ENCODE peak calls at places on chromosomes 5 and 9, in nine cellular contexts. A is tibial artery; G is sigmoid colon; T is heart right ventricle; V is effector memory CD4-positive, alpha-beta T cell; U is neuronal stem cell; H is IMR-90; Y is left ventricle myocardium inferior; P is right atrium auricular region. S is an unnamed sample.

GRCh38 chr9:76999261-76999660 is 20.2 kb upstream of the FOXB2 start:
- DNase-seq in A (no peak), G (no peak), T (no peak), V (no peak), U (no peak), H (no peak), Y (no peak), P (no peak), S (no peak)

GRCh38 chr9:114289571-114290481 is 33.1 kb upstream of the ORM1 start:
- DNase-seq in A (peak; percentile 6), G (peak; percentile 55), T (no peak), V (no peak), U (no peak), H (no peak), Y (peak; percentile 12), P (no peak), S (peak; percentile 38)

GRCh38 chr9:113388833-113389232 is 12.0 kb upstream of the HDHD3 start:
- DNase-seq in A (no peak), G (no peak), T (no peak), V (no peak), U (no peak), H (no peak), Y (no peak), P (no peak), S (no peak)

GRCh38 chr5:51159164-51159563 is 224.1 kb upstream of the ISL1 start:
- DNase-seq in A (no peak), G (no peak), T (no peak), V (no peak), U (no peak), H (no peak), Y (no peak), P (no peak), S (no peak)

GRCh38 chr9:13388157-13388556 is 108.7 kb upstream of the MPDZ start:
- DNase-seq in A (peak; percentile 55), G (peak; percentile 64), T (no peak), V (no peak), U (no peak), H (no peak), Y (no peak), P (peak; percentile 70), S (no peak)

GRCh38 chr5:150762216-150762615 is 3.4 kb upstream of the DCTN4 start:
- DNase-seq in A (peak; percentile 49), G (no peak), T (no peak), V (no peak), U (no peak), H (no peak), Y (no peak), P (peak; percentile 78), S (no peak)

GRCh38 chr9:69431203-69431602 is 106.2 kb downstream of the ENTREP1 start:
- DNase-seq in A (no peak), G (no peak), T (no peak), V (no peak), U (no peak), H (no peak), Y (no peak), P (no peak), S (no peak)

GRCh38 chr5:151779531-151780125 is 7.9 kb downstream of the G3BP1 start:
- DNase-seq in A (no peak), G (no peak), T (no peak), V (no peak), U (no peak), H (no peak), Y (no peak), P (no peak), S (no peak)

GRCh38 chr5:36300181-36300926 is 1.3 kb downstream of the RANBP3L start:
- DNase-seq in A (no peak), G (no peak), T (no peak), V (no peak), U (no peak), H (peak; percentile 1), Y (no peak), P (no peak), S (no peak)

GRCh38 chr5:169808118-169808581 is 171.1 kb downstream of the DOCK2 start:
- DNase-seq in A (no peak), G (no peak), T (no peak), V (no peak), U (no peak), H (no peak), Y (no peak), P (no peak), S (no peak)

GRCh38 chr5:149426931-149427330 is 47.8 kb upstream of the IL17B start:
- DNase-seq in A (no peak), G (no peak), T (no peak), V (no peak), U (no peak), H (no peak), Y (no peak), P (no peak), S (no peak)

GRCh38 chr5:102385365-102385764 is 89.3 kb upstream of the SLCO4C1 start:
- DNase-seq in A (no peak), G (no peak), T (no peak), V (no peak), U (no peak), H (no peak), Y (no peak), P (no peak), S (no peak)

GRCh38 chr5:138077064-138077696 is 6.7 kb upstream of the WNT8A start:
- DNase-seq in A (peak; percentile 67), G (peak; percentile 77), T (peak; percentile 49), V (peak; percentile 19), U (peak; percentile 62), H (peak; percentile 65), Y (peak; percentile 50), P (no peak), S (peak; percentile 81)

GRCh38 chr5:52738095-52738506 is 49.6 kb upstream of the ITGA1 start:
- DNase-seq in A (no peak), G (no peak), T (no peak), V (no peak), U (no peak), H (peak; percentile 71), Y (no peak), P (no peak), S (no peak)

GRCh38 chr5:81829242-81829641 is 78.3 kb upstream of the SSBP2 start:
- DNase-seq in A (peak; percentile 34), G (no peak), T (no peak), V (no peak), U (no peak), H (peak; percentile 42), Y (no peak), P (no peak), S (no peak)

GRCh38 chr9:34671307-34671706 is 8.8 kb upstream of the CCL27 start:
- DNase-seq in A (no peak), G (no peak), T (no peak), V (no peak), U (no peak), H (no peak), Y (no peak), P (no peak), S (no peak)

GRCh38 chr9:36960575-36960955 is 73.5 kb downstream of the PAX5 start:
- DNase-seq in A (no peak), G (no peak), T (no peak), V (no peak), U (no peak), H (no peak), Y (no peak), P (no peak), S (no peak)

GRCh38 chr5:14039063-14039462 is 94.6 kb upstream of the DNAH5 start:
- DNase-seq in A (no peak), G (no peak), T (no peak), V (no peak), U (no peak), H (peak; percentile 51), Y (no peak), P (no peak), S (no peak)

GRCh38 chr9:123686849-123687233 is 243.1 kb downstream of the DENND1A start:
- DNase-seq in A (no peak), G (no peak), T (no peak), V (no peak), U (no peak), H (no peak), Y (no peak), P (no peak), S (no peak)
- H3K27ac ChIP-seq in A (no peak overlapping the region), G (no peak overlapping the region), T (no peak overlapping the region), V (no peak overlapping the region), U (no peak overlapping the region), H (no peak overlapping the region), Y (no peak overlapping the region), P (no peak overlapping the region), S (no peak overlapping the region)

GRCh38 chr9:89434636-89435314 is 63.1 kb downstream of the SEMA4D start:
- DNase-seq in A (no peak), G (no peak), T (no peak), V (no peak), U (no peak), H (no peak), Y (no peak), P (no peak), S (no peak)
- H3K27ac ChIP-seq in A (no peak overlapping the region), G (no peak overlapping the region), T (no peak overlapping the region), V (peak overlapping the region; percentile 40), U (no peak overlapping the region), H (no peak overlapping the region), Y (no peak overlapping the region), P (no peak overlapping the region), S (peak overlapping the region; percentile 93)

DNA sequence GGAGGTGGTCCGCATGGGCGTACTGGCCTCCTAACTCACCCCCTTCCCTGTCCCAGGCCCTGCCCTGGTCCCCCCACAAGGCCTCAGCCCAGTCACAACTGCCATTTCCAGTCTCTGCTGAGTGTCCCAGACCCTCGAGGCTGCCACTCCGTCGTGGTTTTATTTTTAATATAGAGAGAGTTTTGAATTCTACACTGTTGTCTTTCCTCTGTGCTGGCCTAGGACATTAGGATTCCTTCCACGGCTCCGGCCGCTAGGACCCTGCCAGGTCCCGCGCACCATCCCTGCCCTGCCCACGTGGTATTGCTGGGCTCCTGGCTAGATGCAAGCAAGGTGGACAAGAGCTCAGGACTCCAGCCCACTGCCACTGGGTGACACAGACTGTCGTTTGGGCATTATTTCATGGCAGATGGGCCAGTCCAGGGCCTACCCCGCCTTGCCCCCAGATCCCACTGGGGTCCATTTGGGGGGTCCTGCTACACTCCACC is 53.3 kb downstream of the SAR1B start:
- DNase-seq in A (no peak), G (peak; percentile 48), T (no peak), V (no peak), U (no peak), H (no peak), Y (no peak), P (no peak), S (no peak)
- H3K27ac ChIP-seq in A (no peak overlapping the region), G (no peak overlapping the region), T (peak overlapping the region; percentile 2), V (no peak overlapping the region), U (no peak overlapping the region), H (no peak overlapping the region), Y (no peak overlapping the region), P (peak overlapping the region; percentile 35), S (peak overlapping the region; percentile 31)

DNA sequence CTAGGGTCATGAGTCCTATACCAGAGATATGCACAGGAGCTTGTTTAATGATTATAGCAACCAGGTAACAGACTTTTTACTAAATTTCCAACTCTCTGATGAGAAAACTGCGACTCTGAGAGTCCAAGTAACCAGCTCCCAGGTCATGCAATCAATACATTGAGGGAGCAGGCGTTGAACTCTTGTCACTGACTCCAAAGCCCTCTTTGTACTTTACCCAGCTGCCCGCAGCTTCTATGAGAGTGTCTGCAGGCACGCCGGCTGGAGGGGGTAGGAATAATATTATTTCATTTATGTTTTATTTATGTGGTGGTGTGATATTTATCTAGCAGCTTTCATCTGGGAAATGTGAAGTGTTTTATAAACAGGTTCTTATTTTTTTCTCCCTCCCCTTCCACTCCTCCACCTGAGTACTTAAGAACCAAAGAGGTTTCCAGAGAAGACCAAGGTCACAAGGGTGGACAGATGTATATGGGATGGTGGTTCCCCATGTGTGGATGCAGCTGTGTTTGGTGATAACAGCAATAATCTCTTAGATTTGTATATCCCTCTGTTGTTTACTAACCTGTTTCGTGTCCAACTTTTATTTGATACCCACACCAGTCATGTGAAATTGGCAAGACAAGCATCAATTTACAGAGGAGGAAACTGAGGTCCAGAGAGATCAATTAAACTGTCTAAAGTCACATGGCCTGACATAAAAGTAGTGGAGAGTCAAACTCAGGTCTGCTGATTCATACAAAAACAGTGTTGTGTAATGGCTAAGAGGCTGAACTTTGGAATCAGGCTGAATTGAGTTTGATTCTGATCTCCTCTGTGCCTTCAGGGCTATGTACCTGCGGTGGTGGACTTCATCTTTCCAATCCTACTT is 140.2 kb upstream of the TRIM32 start:
- DNase-seq in A (no peak), G (no peak), T (no peak), V (no peak), U (no peak), H (peak; percentile 48), Y (no peak), P (no peak), S (no peak)
- H3K27ac ChIP-seq in A (no peak overlapping the region), G (no peak overlapping the region), T (no peak overlapping the region), V (no peak overlapping the region), U (no peak overlapping the region), H (no peak overlapping the region), Y (no peak overlapping the region), P (no peak overlapping the region), S (no peak overlapping the region)